ENCODE peak calls at places on chromosomes 6 and 20, in seven cellular contexts. C is brain microvascular endothelial cell; G is nucleus accumbens; V is activated T-cell treated with anti-CD3 and anti-CD28 coated beads, Interleukin-2, amount 50 U/mL, for 1 hour; X is CD4-positive, alpha-beta T cell; K is NCI-H2081; D is stimulated activated CD4-positive, alpha-beta T cell treated with anti-CD3 and anti-CD28 coated beads, Interleukin-1b, Interleukin-23, amount 100 ng/mL, for 4 hours. W is an unnamed sample.

GRCh38 chr6:168524644-168525043 is 83.7 kb downstream of the SMOC2 start:
- DNase-seq in X (no peak), V (no peak), K (no peak), G (no peak), D (no peak), C (no peak), W (peak)

GRCh38 chr6:90284745-90285481 is 11.7 kb downstream of the BACH2 start:
- DNase-seq in G (no peak), K (no peak), D (no peak), C (peak), V (peak), X (no peak), W (peak)

GRCh38 chr6:160277144-160277543 is 18.5 kb upstream of the SLC22A2 start:
- DNase-seq in K (no peak), X (no peak), C (no peak), V (no peak), G (no peak), D (no peak), W (no peak)

GRCh38 chr6:34213772-34214171 is 22.9 kb upstream of the HMGA1 start:
- DNase-seq in D (no peak), K (no peak), C (no peak), V (no peak), G (no peak), X (no peak), W (no peak)

GRCh38 chr6:33610057-33610456 is 11.1 kb upstream of the ITPR3 start:
- DNase-seq in V (no peak), C (no peak), D (no peak), G (no peak), X (no peak), K (no peak), W (no peak)

GRCh38 chr6:135451617-135452190 is 45.8 kb downstream of the AHI1 start:
- DNase-seq in G (no peak), D (no peak), V (no peak), C (no peak), K (peak), X (no peak), W (peak)

GRCh38 chr6:11586574-11586973 is 49.0 kb downstream of the TMEM170B start:
- DNase-seq in X (no peak), G (no peak), D (no peak), C (peak), V (no peak), K (no peak), W (peak)

GRCh38 chr6:17429381-17430061 is 36.1 kb downstream of the CAP2 start:
- DNase-seq in X (no peak), D (no peak), G (no peak), C (no peak), K (no peak), V (no peak), W (no peak)

GRCh38 chr20:64244870-64245603 is 10.5 kb upstream of the PCMTD2 start:
- DNase-seq in X (no peak), D (no peak), C (no peak), K (no peak), V (peak), G (no peak), W (no peak)

W was measured in HT1080.